ENCODE peak calls at places on chromosomes 16 and 17, in six cellular contexts. U, X, L, C, B and N are unnamed samples.
A peak's percentile ranks its signal among the peaks of the same experiment; 100 is the strongest.

GRCh38 chr16:21638573-21638975 is 13.8 kb downstream of the IGSF6 start:
- DNase-seq in U (no peak), X (no peak), L (no peak), C (no peak), B (no peak), N (no peak)

GRCh38 chr17:47649972-47650524 is 329 bp downstream of the KPNB1 start:
- DNase-seq in U (peak; percentile 62), X (no peak), L (no peak), C (peak; percentile 59), B (no peak), N (no peak)

GRCh38 chr17:2995362-2995761 is 68.0 kb downstream of the OR1D5 start:
- DNase-seq in U (no peak), X (no peak), L (no peak), C (no peak), B (no peak), N (no peak)

GRCh38 chr16:56354016-56354415 is 71.3 kb downstream of the AMFR start:
- DNase-seq in U (no peak), X (no peak), L (no peak), C (no peak), B (no peak), N (no peak)

GRCh38 chr17:50101346-50102163 is 6.4 kb downstream of the PDK2 start:
- DNase-seq in U (peak; percentile 61), X (no peak), L (peak; percentile 60), C (peak; percentile 39), B (no peak), N (no peak)

GRCh38 chr17:77453613-77454559 is 313.1 kb downstream of the SEC14L1 start:
- DNase-seq in U (no peak), X (no peak), L (no peak), C (no peak), B (no peak), N (no peak)

GRCh38 chr16:89037261-89038152 is 56.1 kb upstream of the ACSF3 start:
- DNase-seq in U (no peak), X (no peak), L (no peak), C (peak; percentile 81), B (peak; percentile 24), N (peak; percentile 61)

GRCh38 chr16:2822158-2822495 is 5.1 kb downstream of the PRSS21 start:
- DNase-seq in U (no peak), X (no peak), L (no peak), C (no peak), B (no peak), N (no peak)

GRCh38 chr17:48522031-48522593 is 8.7 kb downstream of the HOXB1 start:
- DNase-seq in U (peak; percentile 37), X (no peak), L (no peak), C (no peak), B (peak; percentile 41), N (no peak)

GRCh38 chr16:46612121-46612520 is 9.1 kb downstream of the SHCBP1 start:
- DNase-seq in U (no peak), X (no peak), L (no peak), C (no peak), B (no peak), N (no peak)
- TF ChIP-seq CTCF in U (no peak), X (no peak), L (no peak), C (no peak), B (no peak), N (no peak)

DNA sequence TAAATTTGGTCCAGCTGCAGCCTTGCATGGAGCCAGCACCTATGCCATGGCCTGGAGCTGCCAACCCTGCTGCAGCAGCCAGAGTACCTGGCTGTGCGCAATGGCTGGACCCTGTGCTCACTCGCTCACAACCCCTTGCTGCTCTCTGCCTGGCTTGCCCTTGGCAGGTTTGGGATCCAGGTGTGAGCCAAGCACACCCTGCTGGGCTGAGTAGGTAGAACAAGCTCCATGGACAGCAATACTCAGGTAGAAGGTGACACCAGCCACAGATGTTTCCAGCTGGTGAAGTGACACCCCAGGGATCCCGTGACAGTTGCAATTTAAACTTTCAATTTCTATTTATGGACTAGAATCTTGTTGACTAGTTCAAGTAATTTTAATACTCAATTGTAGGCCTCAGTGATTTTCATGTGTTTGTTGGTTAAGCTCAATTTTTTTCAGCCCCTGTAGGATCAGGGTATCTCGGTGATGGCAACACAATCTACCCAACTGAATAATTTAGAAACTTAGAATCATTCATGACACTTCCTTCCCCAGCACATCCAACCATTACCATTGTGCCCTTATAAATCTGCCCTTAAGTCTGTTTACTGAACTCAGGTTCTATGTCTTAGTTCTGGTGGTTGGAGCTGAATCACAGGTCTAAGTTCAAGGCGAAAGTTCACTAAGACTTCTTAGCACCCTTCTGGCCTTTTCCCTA is 480.0 kb downstream of the PMP22 start:
- DNase-seq in U (no peak), X (peak; percentile 27), L (no peak), C (peak; percentile 13), B (no peak), N (no peak)
- TF ChIP-seq CTCF in U (no peak), X (peak; percentile 13), L (no peak), C (no peak), B (no peak), N (no peak)

GRCh38 chr17:81391964-81392908 is 3.0 kb upstream of the BAHCC1 start:
- DNase-seq in U (no peak), X (no peak), L (no peak), C (peak; percentile 42), B (peak; percentile 44), N (no peak)

GRCh38 chr17:81392909-81393654 is 2.2 kb upstream of the BAHCC1 start:
- DNase-seq in U (no peak), X (no peak), L (no peak), C (peak; percentile 62), B (peak; percentile 29), N (no peak)

GRCh38 chr17:81394377-81394747 is 895 bp upstream of the BAHCC1 start:
- DNase-seq in U (no peak), X (no peak), L (no peak), C (no peak), B (no peak), N (no peak)

GRCh38 chr17:81394831-81395599 is at the start of gene BAHCC1:
- DNase-seq in U (peak; percentile 100), X (peak; percentile 61), L (peak; percentile 100), C (peak; percentile 99), B (peak; percentile 100), N (peak; percentile 97)

DNA sequence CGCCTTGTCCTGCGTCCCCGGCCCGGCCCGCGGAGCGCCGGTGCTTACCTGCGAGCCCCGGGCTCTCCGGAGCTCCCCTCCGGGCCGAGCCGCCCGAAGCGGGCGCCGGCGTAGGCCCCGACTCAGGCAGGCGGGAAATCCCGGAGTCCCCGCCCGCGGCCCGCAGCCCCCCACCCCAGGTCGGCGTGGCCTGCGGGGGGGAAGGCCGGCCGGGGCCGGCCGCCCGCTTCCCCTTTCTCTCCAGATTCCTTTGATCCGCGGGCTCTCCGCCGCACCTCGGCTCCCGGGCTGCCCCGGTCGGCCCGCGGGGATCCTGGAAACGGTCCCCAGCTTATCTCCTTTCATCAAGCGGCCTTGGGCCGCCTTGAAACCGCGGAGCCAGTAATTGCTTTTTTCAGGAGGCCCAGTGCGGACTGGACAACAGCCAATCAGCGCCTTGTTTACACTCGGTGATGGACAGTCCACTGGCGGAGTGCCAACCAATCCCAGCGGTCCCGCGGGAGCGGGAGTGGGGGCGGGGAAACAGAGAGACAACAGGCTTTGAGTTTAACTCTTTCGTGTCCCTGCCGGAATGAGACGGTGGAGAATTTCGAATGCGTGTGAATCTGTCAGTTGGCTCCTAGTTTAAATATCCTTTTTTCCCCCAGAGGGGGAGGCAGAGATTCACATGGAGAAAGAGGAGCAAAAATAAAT is 1.4 kb upstream of the BAHCC1 start:
- DNase-seq in U (peak; percentile 100), X (no peak), L (peak; percentile 100), C (peak; percentile 100), B (peak; percentile 99), N (peak; percentile 100)
- TF ChIP-seq CTCF in U (no peak), X (no peak), L (no peak), C (no peak), B (no peak), N (peak; percentile 43)

GRCh38 chr16:15886078-15886477 is 2.3 kb downstream of the CEP20 start:
- DNase-seq in U (no peak), X (no peak), L (no peak), C (no peak), B (no peak), N (no peak)

GRCh38 chr16:15887283-15887682 is 1.1 kb downstream of the CEP20 start:
- DNase-seq in U (no peak), X (no peak), L (no peak), C (no peak), B (no peak), N (no peak)

GRCh38 chr16:15885560-15886001 is 2.8 kb downstream of the CEP20 start:
- DNase-seq in U (no peak), X (no peak), L (no peak), C (no peak), B (no peak), N (no peak)

GRCh38 chr16:15891508-15891907 is 3.1 kb upstream of the CEP20 start:
- DNase-seq in U (no peak), X (no peak), L (no peak), C (no peak), B (no peak), N (no peak)

DNA sequence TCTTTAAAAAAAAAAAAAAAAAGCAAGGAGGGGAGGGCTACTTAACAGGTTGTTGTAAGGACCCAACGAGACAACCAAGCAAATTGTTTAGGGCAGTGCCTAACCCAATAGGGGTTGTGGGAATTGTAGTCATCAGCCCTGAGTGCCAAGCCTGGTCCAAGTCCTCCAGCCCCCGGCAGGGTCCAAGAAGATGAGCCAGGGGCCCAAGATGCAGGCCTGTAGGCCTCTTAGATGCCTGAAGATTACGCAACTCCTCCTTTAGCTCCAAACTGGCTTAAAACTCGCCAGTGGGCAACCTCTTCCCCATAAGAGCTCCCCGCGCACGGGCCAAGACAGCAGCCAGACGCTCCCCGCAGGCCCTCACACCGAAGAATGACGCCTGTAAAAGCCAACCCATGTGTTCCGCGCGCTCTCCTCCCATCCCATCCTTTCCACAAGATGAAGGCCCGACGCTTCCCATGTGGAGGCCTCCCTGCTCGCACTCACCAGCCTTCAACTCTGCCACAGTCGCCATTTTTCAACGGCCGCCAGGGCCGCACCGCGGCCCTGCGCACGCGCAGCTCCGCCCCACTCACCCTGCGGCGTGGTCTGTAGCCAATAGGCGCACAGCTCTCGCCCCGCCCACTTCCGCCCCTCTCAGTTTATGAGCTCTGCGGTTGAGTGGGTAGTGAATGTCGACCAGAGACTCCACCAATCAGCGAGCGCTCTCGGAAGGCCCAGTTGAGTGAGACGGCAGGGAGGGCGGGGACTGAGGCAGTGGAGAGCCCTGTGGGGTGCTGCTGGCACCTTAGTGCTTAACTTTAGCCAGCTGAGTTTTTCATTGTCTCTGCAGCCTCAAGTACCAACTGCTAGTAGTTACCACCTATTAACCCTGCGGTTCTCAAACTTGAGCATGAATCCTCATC is at the start of gene CEP20:
- DNase-seq in U (peak; percentile 100), X (peak; percentile 100), L (peak; percentile 100), C (peak; percentile 100), B (peak; percentile 99), N (peak; percentile 99)
- TF ChIP-seq CTCF in U (peak; percentile 31), X (no peak), L (peak; percentile 25), C (no peak), B (no peak), N (peak; percentile 32)

GRCh38 chr17:64425191-64425590 is 23.7 kb upstream of the MILR1 start:
- DNase-seq in U (no peak), X (no peak), L (no peak), C (no peak), B (no peak), N (no peak)
- TF ChIP-seq CTCF in U (no peak), X (no peak), L (no peak), C (no peak), B (no peak), N (no peak)